ENCODE peak calls at places on chromosomes 5 and 9, in six cellular contexts. N is tibial artery; W is effector memory CD4-positive, alpha-beta T cell; E is prostate gland; X is fibroblast of lung; F is mesendoderm. B is an unnamed sample.

GRCh38 chr9:127418037-127418471 is 6.1 kb upstream of the ZNF79 start:
- DNase-seq in N (no peak), X (no peak), F (peak; percentile 88), W (no peak), E (no peak), B (no peak)

GRCh38 chr5:105903069-105903468 is 1767.7 kb downstream of the EFNA5 start:
- DNase-seq in N (no peak), E (no peak), W (no peak), F (no peak), X (peak; percentile 28), B (no peak)

GRCh38 chr5:151130922-151131891 is 26.4 kb downstream of the ANXA6 start:
- DNase-seq in E (no peak), F (no peak), W (no peak), N (no peak), X (no peak), B (no peak)

GRCh38 chr5:171600736-171601265 is 181.4 kb downstream of the FGF18 start:
- DNase-seq in F (no peak), X (peak; percentile 20), E (no peak), N (peak; percentile 68), W (no peak), B (no peak)

GRCh38 chr9:135971892-135972291 is 10.7 kb upstream of the UBAC1 start:
- DNase-seq in F (peak; percentile 90), E (peak; percentile 50), X (no peak), W (peak; percentile 25), N (no peak), B (no peak)

GRCh38 chr5:75200776-75201175 is 35.9 kb downstream of the ANKRD31 start:
- DNase-seq in W (no peak), X (peak; percentile 7), N (no peak), F (no peak), E (no peak), B (no peak)

GRCh38 chr5:44847453-44847852 is 38.7 kb downstream of the MRPS30 start:
- DNase-seq in N (no peak), F (no peak), W (no peak), X (no peak), E (no peak), B (no peak)

GRCh38 chr9:96279927-96280326 is 22.0 kb downstream of the HSD17B3 start:
- DNase-seq in E (no peak), W (no peak), X (no peak), F (peak; percentile 87), N (no peak), B (no peak)

GRCh38 chr5:34509392-34509791 is 146.7 kb upstream of the RAI14 start:
- DNase-seq in X (no peak), E (peak; percentile 66), W (no peak), F (peak; percentile 45), N (no peak), B (no peak)

GRCh38 chr5:143182106-143182505 is 221.4 kb downstream of the NR3C1 start:
- DNase-seq in F (no peak), X (no peak), E (no peak), N (no peak), W (no peak), B (no peak)
- H3K27ac ChIP-seq in F (no peak overlapping the region), X (no peak overlapping the region), E (no peak overlapping the region), N (no peak overlapping the region), W (no peak overlapping the region), B (no peak overlapping the region)

DNA sequence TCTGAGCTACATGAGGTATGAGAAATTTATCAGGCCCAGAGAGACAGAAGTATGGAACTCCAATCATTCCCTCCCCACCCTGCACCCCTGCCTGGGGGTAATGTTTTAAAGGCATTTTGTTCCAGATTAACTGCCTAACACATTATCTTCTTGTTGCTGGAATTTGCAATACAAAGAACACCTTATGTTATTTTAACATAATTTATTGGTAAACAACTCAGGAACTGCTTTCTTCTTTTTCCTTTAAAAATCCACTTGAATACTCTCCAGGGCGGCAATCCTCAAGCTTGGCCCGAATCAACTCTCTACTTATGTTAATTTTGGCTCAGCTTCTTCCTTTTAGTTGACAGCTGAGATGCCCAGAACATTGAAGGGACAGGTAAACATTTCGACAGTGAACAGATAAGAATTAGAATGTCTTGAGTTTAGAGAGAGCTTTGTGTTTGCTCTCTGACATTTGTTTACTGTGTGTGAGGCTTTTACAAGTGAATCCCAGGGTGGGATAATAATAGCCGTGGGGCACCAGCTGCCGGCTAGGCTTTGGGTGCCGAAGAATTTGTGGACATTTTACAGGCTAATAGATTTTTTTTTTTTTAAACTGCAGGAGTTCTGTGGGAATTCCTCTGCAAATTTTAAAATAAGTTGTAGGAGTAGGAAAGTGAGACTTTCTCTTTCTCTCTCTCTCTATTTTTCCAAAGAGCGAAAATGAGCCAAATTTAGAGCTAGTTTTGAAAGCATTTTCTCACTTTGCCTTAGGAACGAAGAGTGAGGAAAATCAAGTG is 96.3 kb upstream of the TAF11L2 start:
- DNase-seq in F (peak; percentile 75), X (no peak), W (no peak), N (no peak), E (no peak), B (no peak)
- H3K27ac ChIP-seq in F (peak overlapping the region; percentile 86), X (no peak overlapping the region), W (no peak overlapping the region), N (no peak overlapping the region), E (no peak overlapping the region), B (no peak overlapping the region)

GRCh38 chr5:40483316-40483715 is 196.4 kb upstream of the PTGER4 start:
- DNase-seq in F (no peak), N (no peak), W (no peak), E (no peak), X (peak; percentile 13), B (no peak)
- H3K27ac ChIP-seq in F (no peak overlapping the region), N (no peak overlapping the region), W (no peak overlapping the region), E (no peak overlapping the region), X (no peak overlapping the region), B (no peak overlapping the region)

GRCh38 chr5:177113566-177114424 is 19.8 kb upstream of the NSD1 start:
- DNase-seq in N (peak; percentile 72), W (peak; percentile 58), X (peak; percentile 46), F (peak; percentile 81), E (peak; percentile 59), B (peak; percentile 47)

GRCh38 chr5:177122566-177122965 is 11.0 kb upstream of the NSD1 start:
- DNase-seq in W (no peak), X (no peak), N (no peak), E (no peak), F (no peak), B (no peak)

GRCh38 chr5:177116631-177117373 is 16.8 kb upstream of the NSD1 start:
- DNase-seq in N (peak; percentile 83), X (peak; percentile 85), F (peak; percentile 92), E (peak; percentile 78), W (peak; percentile 65), B (peak; percentile 81)

GRCh38 chr5:177112589-177113220 is 20.9 kb upstream of the NSD1 start:
- DNase-seq in N (no peak), F (no peak), E (no peak), W (no peak), X (no peak), B (no peak)

GRCh38 chr5:177117441-177118045 is 16.0 kb upstream of the NSD1 start:
- DNase-seq in F (no peak), N (no peak), W (no peak), X (no peak), E (no peak), B (no peak)
- H3K27ac ChIP-seq in F (no peak overlapping the region), N (no peak overlapping the region), W (no peak overlapping the region), X (no peak overlapping the region), E (peak overlapping the region; percentile 23), B (no peak overlapping the region)

GRCh38 chr5:148002471-148002870 is 61.3 kb upstream of the SPINK5 start:
- DNase-seq in W (no peak), X (no peak), N (no peak), E (no peak), F (no peak), B (no peak)

GRCh38 chr5:148000036-148000435 is 63.7 kb upstream of the SPINK5 start:
- DNase-seq in W (no peak), X (no peak), N (no peak), E (no peak), F (peak; percentile 34), B (no peak)

GRCh38 chr5:148003226-148003625 is 60.6 kb upstream of the SPINK5 start:
- DNase-seq in W (no peak), N (no peak), X (no peak), F (no peak), E (no peak), B (no peak)

GRCh38 chr5:148011407-148012124 is 52.2 kb upstream of the SPINK5 start:
- DNase-seq in N (no peak), E (peak; percentile 26), F (peak; percentile 70), W (no peak), X (peak; percentile 91), B (no peak)

DNA sequence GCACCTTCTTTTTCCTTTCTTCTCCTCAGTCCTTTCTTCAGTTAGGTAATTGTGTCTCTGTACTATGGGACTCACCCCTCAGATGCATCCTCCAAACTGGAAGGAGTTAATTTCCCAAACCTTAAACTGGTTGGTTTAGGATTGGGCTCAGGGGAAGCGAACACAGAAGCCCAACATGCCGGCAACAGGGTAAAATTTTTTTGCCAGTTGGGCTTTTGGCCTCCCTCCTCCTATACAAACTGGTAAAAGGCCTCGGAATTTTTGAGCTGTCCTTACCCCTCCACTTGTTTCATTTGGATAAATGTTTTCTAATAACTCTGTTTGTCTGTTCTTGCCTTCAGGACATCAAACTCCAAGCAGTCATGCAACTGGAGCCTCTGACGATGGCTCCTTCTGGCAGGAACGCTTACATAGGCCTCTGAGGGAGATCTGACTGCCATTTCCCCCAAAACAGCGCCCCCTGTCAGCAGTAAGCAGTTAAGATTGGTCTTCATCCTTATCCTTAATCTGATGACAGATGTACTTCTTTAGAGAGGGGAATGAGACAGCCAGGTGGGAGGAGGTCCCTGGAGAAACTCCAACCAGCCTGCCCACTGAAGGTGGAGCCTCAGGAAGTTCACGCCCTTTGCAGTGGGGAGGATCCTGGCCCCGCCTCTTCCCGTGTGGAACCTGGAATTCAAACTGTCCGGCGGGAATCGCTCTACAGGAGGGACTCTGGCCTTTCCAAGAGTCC is 57.8 kb upstream of the SPINK5 start:
- DNase-seq in E (no peak), F (peak; percentile 84), X (no peak), N (no peak), W (no peak), B (no peak)
- H3K27ac ChIP-seq in E (no peak overlapping the region), F (no peak overlapping the region), X (no peak overlapping the region), N (no peak overlapping the region), W (no peak overlapping the region), B (no peak overlapping the region)

B was measured in substantia nigra.